ENCODE peak calls at places on chromosome 15, in seven cellular contexts. Z is GM12891, A is SK-N-SH, R is GM12878, Y is HepG2, J is K562, F is H1. O is an unnamed sample.

GRCh38 chr15:97521390-97521789 is 439.1 kb upstream of the ARRDC4 start:
- DNase-seq in Z (no peak), A (no peak), R (no peak), Y (no peak), J (no peak), F (no peak), O (no peak)

GRCh38 chr15:62212746-62213145 is 47.7 kb upstream of the C2CD4B start:
- DNase-seq in Z (no peak), A (no peak), R (no peak), Y (no peak), J (no peak), F (no peak), O (no peak)

GRCh38 chr15:48242015-48242414 is 35.9 kb downstream of the SLC12A1 start:
- DNase-seq in Z (no peak), A (no peak), R (no peak), Y (no peak), J (no peak), F (no peak), O (no peak)

GRCh38 chr15:71888797-71889196 is 78.4 kb downstream of the NR2E3 start:
- DNase-seq in Z (no peak), A (no peak), R (peak; percentile 56), Y (no peak), J (no peak), F (no peak), O (no peak)

GRCh38 chr15:43225201-43225949 is 4.6 kb upstream of the EPB42 start:
- DNase-seq in Z (peak; percentile 63), A (peak; percentile 71), R (peak; percentile 45), Y (peak; percentile 63), J (peak; percentile 78), F (no peak), O (peak; percentile 47)

GRCh38 chr15:68658151-68658550 is 79.4 kb downstream of the CORO2B start:
- DNase-seq in Z (no peak), A (no peak), R (no peak), Y (no peak), J (no peak), F (no peak), O (no peak)

GRCh38 chr15:50355980-50356379 is 982 bp upstream of the GABPB1 start:
- DNase-seq in Z (no peak), A (no peak), R (no peak), Y (no peak), J (no peak), F (no peak), O (no peak)

GRCh38 chr15:45183511-45183910 is 4.3 kb downstream of the SHF start:
- DNase-seq in Z (no peak), A (peak; percentile 2), R (no peak), Y (no peak), J (no peak), F (no peak), O (no peak)

GRCh38 chr15:96307856-96308394 is 22.6 kb upstream of the NR2F2 start:
- DNase-seq in Z (no peak), A (no peak), R (no peak), Y (no peak), J (no peak), F (no peak), O (no peak)

GRCh38 chr15:98177950-98178848 is 217.7 kb downstream of the ARRDC4 start:
- DNase-seq in Z (peak; percentile 29), A (peak; percentile 50), R (no peak), Y (peak; percentile 56), J (peak; percentile 69), F (peak; percentile 59), O (no peak)

GRCh38 chr15:81349271-81349670 is 24.7 kb downstream of the TMC3 start:
- DNase-seq in Z (no peak), A (no peak), R (no peak), Y (no peak), J (no peak), F (no peak), O (no peak)

GRCh38 chr15:39131605-39132004 is 449.3 kb upstream of the THBS1 start:
- DNase-seq in Z (no peak), A (no peak), R (no peak), Y (no peak), J (no peak), F (no peak), O (no peak)

GRCh38 chr15:77907824-77908751 is 169.4 kb downstream of the TBC1D2B start:
- DNase-seq in Z (no peak), A (no peak), R (no peak), Y (peak; percentile 61), J (peak; percentile 79), F (no peak), O (no peak)

GRCh38 chr15:82810061-82810862 is 834 bp downstream of the WHAMM start:
- DNase-seq in Z (no peak), A (peak; percentile 80), R (no peak), Y (peak; percentile 39), J (peak; percentile 64), F (peak; percentile 69), O (no peak)

GRCh38 chr15:51884517-51885236 is 55.2 kb downstream of the TMOD3 start:
- DNase-seq in Z (no peak), A (no peak), R (no peak), Y (no peak), J (no peak), F (no peak), O (no peak)

GRCh38 chr15:95742836-95743235 is 587.7 kb upstream of the NR2F2 start:
- DNase-seq in Z (no peak), A (no peak), R (no peak), Y (no peak), J (no peak), F (no peak), O (no peak)

GRCh38 chr15:74845208-74845568 is 2.2 kb upstream of the ULK3 start:
- DNase-seq in Z (no peak), A (no peak), R (no peak), Y (no peak), J (no peak), F (no peak), O (no peak)
- TF ChIP-seq POLR2AphosphoS5 in Z (no peak), A (no peak), R (no peak), Y (no peak), J (no peak), F (no peak), O (peak; percentile 15)

GRCh38 chr15:40282870-40283614 is at the start of gene ANKRD63:
- DNase-seq in Z (peak; percentile 71), A (peak; percentile 81), R (no peak), Y (no peak), J (peak; percentile 58), F (no peak), O (peak; percentile 68)
- TF ChIP-seq TAF1 in Z (no peak), A (no peak), R (no peak), Y (no peak), J (no peak), F (no peak), O (no peak)

GRCh38 chr15:40323239-40323952 is at the start of gene INAFM2:
- DNase-seq in Z (peak; percentile 98), A (peak; percentile 98), R (peak; percentile 48), Y (peak; percentile 89), J (peak; percentile 96), F (peak; percentile 90), O (peak; percentile 99)
- TF ChIP-seq POLR2AphosphoS5 in Z (no peak), A (no peak), R (no peak), Y (no peak), J (no peak), F (no peak), O (no peak)

GRCh38 chr15:58201536-58201935 is 63.4 kb downstream of the AQP9 start:
- DNase-seq in Z (no peak), A (no peak), R (no peak), Y (no peak), J (no peak), F (no peak), O (no peak)
- TF ChIP-seq TAF1 in Z (no peak), A (no peak), R (no peak), Y (no peak), J (no peak), F (no peak), O (no peak)

GRCh38 chr15:91871138-91871537 is 17.6 kb downstream of the SLCO3A1 start:
- DNase-seq in Z (no peak), A (no peak), R (no peak), Y (no peak), J (no peak), F (no peak), O (no peak)

GRCh38 chr15:91873133-91873526 is 19.6 kb downstream of the SLCO3A1 start:
- DNase-seq in Z (no peak), A (no peak), R (no peak), Y (no peak), J (no peak), F (no peak), O (no peak)

GRCh38 chr15:91874992-91875651 is 21.6 kb downstream of the SLCO3A1 start:
- DNase-seq in Z (no peak), A (no peak), R (no peak), Y (no peak), J (no peak), F (no peak), O (no peak)

GRCh38 chr15:91871797-91872196 is 18.3 kb downstream of the SLCO3A1 start:
- DNase-seq in Z (no peak), A (no peak), R (no peak), Y (no peak), J (no peak), F (no peak), O (no peak)

DNA sequence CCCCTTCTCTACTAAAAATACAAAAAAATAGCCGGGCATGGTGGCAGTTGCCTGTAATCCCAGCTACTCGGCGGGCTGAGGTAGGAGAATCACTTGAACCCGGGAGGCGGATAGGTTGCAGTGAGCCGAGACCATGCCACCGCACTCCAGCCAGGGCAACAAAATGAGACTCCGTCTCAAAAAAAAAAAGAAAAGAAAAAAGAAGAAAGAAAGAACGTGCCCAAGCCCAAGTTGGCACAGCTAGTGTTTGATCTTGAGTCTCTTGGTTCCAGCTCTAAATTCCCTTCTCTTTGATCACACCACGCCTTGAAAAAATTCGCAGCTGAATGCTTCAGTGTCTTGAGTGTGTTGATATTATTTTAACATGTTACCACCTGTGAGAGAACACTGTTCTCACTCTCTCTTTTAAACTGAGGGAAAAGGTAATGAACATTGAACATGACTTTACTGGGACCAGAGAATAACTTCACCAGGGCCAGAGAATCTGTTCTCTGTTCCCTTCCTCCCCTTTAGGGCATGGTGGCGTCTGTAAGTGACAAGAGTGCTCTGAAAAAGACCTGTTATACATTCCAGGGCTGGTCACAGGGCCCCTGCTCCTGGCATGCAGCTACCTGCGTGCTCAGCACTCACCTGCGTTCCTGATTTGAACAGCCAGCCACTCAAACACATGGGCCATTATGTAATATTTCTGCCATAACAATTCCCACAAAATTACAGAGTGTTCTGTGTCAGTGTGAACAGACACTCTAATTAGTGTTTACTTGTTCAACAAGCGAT is 19.0 kb downstream of the SLCO3A1 start:
- DNase-seq in Z (no peak), A (no peak), R (no peak), Y (no peak), J (no peak), F (no peak), O (no peak)
- TF ChIP-seq POLR2AphosphoS5 in Z (no peak), A (no peak), R (no peak), Y (no peak), J (no peak), F (no peak), O (no peak)

DNA sequence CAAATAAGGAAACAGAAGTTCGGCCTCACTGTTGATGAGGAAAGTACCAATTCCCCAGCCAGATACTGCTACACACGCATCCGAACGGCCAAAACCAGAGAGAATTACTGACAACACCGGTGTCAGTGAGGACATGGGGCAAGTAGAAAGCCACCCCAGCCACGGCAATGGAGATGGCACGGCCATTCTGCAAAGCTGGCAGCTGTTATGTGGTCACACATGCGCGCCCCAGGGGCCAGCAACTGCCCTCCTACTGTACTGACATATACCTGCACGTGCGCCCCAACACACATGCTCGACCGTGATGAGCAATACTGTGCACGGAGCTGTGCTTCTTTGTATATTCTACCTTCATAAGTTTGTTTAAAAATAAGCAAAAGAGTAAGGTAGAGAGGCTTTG is 217.4 kb downstream of the ADAMTS17 start:
- DNase-seq in Z (no peak), A (no peak), R (no peak), Y (no peak), J (no peak), F (no peak), O (no peak)
- TF ChIP-seq TAF1 in Z (no peak), A (no peak), R (no peak), Y (no peak), J (no peak), F (no peak), O (no peak)